ENCODE peak calls at places on chromosome 4, in nine cellular contexts. G is HCT116, A is transverse colon, F is vagina, R is breast epithelium, T is suprapubic skin, P is GM12878, O is Panc1, J is SK-N-SH. D is an unnamed sample.

GRCh38 chr4:146521543-146522097 is at the start of gene SLC10A7:
- DNase-seq in P (peak), T (peak), J (peak), A (peak), G (peak), R (peak), O (no peak), F (no peak), D (peak)

GRCh38 chr4:15238720-15239119 is 189.1 kb upstream of the C1QTNF7 start:
- DNase-seq in F (no peak), R (no peak), T (no peak), A (no peak), O (no peak), G (no peak), P (no peak), J (peak), D (no peak)

GRCh38 chr4:145618210-145618911 is 824 bp upstream of the MMAA start:
- DNase-seq in T (no peak), J (peak), G (no peak), R (no peak), F (no peak), O (no peak), P (no peak), A (peak), D (peak)

GRCh38 chr4:5399790-5400421 is 308.5 kb downstream of the EVC2 start:
- DNase-seq in G (peak), F (no peak), T (no peak), P (no peak), A (no peak), R (no peak), O (no peak), J (peak), D (no peak)

GRCh38 chr4:152165146-152165545 is 370.7 kb downstream of the FBXW7 start:
- DNase-seq in P (no peak), T (no peak), F (no peak), J (no peak), A (no peak), G (no peak), R (no peak), O (no peak), D (no peak)

GRCh38 chr4:19739101-19739651 is 512.5 kb upstream of the SLIT2 start:
- DNase-seq in G (peak), R (no peak), T (no peak), J (no peak), O (peak), F (no peak), P (no peak), A (no peak), D (no peak)

GRCh38 chr4:74450298-74450683 is 5.4 kb downstream of the AREG start:
- DNase-seq in G (no peak), J (no peak), T (no peak), A (no peak), O (no peak), P (no peak), F (no peak), R (no peak), D (no peak)

GRCh38 chr4:25896782-25897539 is 17.1 kb upstream of the SMIM20 start:
- DNase-seq in F (no peak), P (no peak), J (no peak), T (no peak), A (no peak), G (no peak), O (no peak), R (no peak), D (no peak)

GRCh38 chr4:154727540-154727939 is 16.3 kb upstream of the LRAT start:
- DNase-seq in R (no peak), P (no peak), A (no peak), T (no peak), F (no peak), G (no peak), O (no peak), J (no peak), D (no peak)

GRCh38 chr4:81650871-81651270 is 179.2 kb upstream of the RASGEF1B start:
- DNase-seq in O (no peak), P (no peak), G (no peak), T (no peak), J (no peak), R (no peak), F (no peak), A (no peak), D (no peak)

GRCh38 chr4:101693842-101694398 is 96.6 kb upstream of the BANK1 start:
- DNase-seq in T (no peak), A (no peak), F (no peak), G (no peak), P (no peak), O (no peak), J (peak), R (no peak), D (no peak)
- H3K4me3 ChIP-seq in T (no peak), A (no peak), F (no peak), G (no peak), P (no peak), O (no peak), J (no peak), R (no peak), D (no peak)

GRCh38 chr4:107897823-107898222 is 33.5 kb upstream of the CYP2U1 start:
- DNase-seq in P (no peak), O (no peak), F (no peak), J (no peak), A (no peak), R (no peak), G (no peak), T (no peak), D (no peak)
- TF ChIP-seq POLR2AphosphoS5 in P (no peak), O (no peak), F (no peak), J (no peak), A (no peak), R (no peak), G (no peak), T (no peak), D (no peak)

GRCh38 chr4:176198316-176198903 is 3.0 kb upstream of the SPATA4 start:
- DNase-seq in R (no peak), T (no peak), P (no peak), J (no peak), A (peak), O (no peak), F (no peak), G (no peak), D (no peak)
- H3K4me3 ChIP-seq in R (no peak), T (no peak), P (no peak), J (no peak), A (no peak), O (no peak), F (no peak), G (no peak), D (no peak)

GRCh38 chr4:189232274-189232673 is 708.4 kb upstream of the FRG1 start:
- DNase-seq in G (no peak), R (no peak), A (no peak), T (no peak), P (no peak), J (no peak), F (no peak), O (no peak), D (no peak)

DNA sequence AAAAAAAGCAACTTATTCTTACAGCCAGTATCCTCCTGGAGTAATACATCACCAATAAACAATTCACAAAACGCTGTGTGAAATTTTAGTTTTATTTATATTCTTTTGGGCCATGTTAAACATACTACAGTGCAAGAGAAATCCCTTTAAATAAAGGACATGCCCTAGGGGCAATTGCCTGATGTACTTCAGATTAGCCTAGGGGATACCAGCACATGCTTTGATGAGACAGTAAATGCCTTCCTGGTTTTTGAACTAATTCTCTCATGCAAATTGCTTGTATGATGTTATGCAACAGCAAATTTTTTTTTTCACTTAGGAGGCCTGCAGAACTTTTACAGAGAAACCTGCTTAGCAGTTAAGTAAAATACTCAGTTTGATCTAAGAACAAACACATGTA is 711.9 kb upstream of the FRG1 start:
- DNase-seq in J (no peak), P (no peak), F (no peak), T (no peak), R (no peak), A (no peak), O (no peak), G (no peak), D (no peak)
- TF ChIP-seq POLR2AphosphoS5 in J (no peak), P (no peak), F (no peak), T (no peak), R (no peak), A (no peak), O (no peak), G (no peak), D (no peak)

DNA sequence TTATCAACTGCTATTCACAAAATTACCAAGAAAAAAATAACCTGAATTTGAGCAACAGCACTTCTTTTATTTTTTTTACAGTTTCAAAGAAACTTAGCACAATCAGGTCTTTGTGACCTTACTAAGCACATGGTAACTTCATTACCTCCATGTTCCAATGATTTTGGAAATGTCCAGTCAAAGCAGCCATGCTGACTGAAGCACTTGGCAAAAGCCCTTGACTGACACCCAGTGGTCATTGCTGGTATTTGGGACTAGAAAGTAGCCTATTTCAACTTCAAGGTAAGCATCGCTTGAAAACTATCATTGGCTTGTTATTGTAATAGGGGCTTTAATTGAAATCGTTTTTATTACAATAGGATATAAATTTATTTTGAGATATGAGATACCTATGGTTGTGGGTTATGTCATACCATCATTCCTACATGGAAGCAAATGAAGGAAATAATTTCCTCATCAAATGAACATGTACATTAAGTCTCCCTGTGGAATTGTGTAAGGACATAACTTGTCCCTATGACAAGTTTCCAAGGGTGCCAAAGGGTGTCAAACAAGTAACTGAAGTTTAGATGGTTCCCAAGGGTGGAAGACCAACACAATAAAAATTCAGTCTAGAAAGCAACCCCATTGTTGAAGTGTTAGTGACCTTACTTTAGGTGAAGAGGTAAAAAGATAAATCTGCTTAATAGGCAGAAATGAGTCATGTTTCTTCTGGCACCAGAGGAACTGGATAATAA is 15.2 kb upstream of the ANXA10 start:
- DNase-seq in G (peak), A (peak), O (peak), T (no peak), P (peak), F (no peak), J (peak), R (peak), D (no peak)
- H3K4me3 ChIP-seq in G (no peak), A (no peak), O (no peak), T (no peak), P (no peak), F (no peak), J (no peak), R (no peak), D (no peak)

GRCh38 chr4:24208691-24209090 is 318.8 kb upstream of the PPARGC1A start:
- DNase-seq in P (no peak), J (no peak), T (no peak), O (no peak), F (no peak), A (no peak), G (no peak), R (no peak), D (no peak)
- TF ChIP-seq POLR2AphosphoS5 in P (no peak), J (no peak), T (no peak), O (no peak), F (no peak), A (no peak), G (no peak), R (no peak), D (no peak)

D was measured in spleen.